ENCODE peak calls at places on chromosomes 4 and X, in eight cellular contexts. One of them, this sample, is unnamed.

GRCh38 chrX:148741441-148741840 is 241.0 kb downstream of the AFF2 start:
- DNase-seq in Peyer's patch: no peak
- DNase-seq in GM23248: no peak
- DNase-seq in HepG2: no peak
- DNase-seq in right lobe of liver: no peak
- DNase-seq in heart left ventricle: no peak
- DNase-seq in RWPE1: no peak
- DNase-seq in CD8-positive, alpha-beta T cell: no peak
- DNase-seq in this sample: no peak

GRCh38 chr4:119795986-119796578 is 167.5 kb upstream of the PDE5A start:
- DNase-seq in Peyer's patch: no peak
- DNase-seq in GM23248: no peak
- DNase-seq in HepG2: no peak
- DNase-seq in right lobe of liver: no peak
- DNase-seq in heart left ventricle: no peak
- DNase-seq in RWPE1: no peak
- DNase-seq in CD8-positive, alpha-beta T cell: no peak
- DNase-seq in this sample: no peak

GRCh38 chr4:48898733-48899431 is 7.7 kb downstream of the OCIAD2 start:
- DNase-seq in Peyer's patch: no peak
- DNase-seq in GM23248: no peak
- DNase-seq in HepG2: no peak
- DNase-seq in right lobe of liver: no peak
- DNase-seq in heart left ventricle: no peak
- DNase-seq in RWPE1: no peak
- DNase-seq in CD8-positive, alpha-beta T cell: no peak
- DNase-seq in this sample: no peak

GRCh38 chr4:150152764-150153163 is 74.5 kb downstream of the DCLK2 start:
- DNase-seq in Peyer's patch: no peak
- DNase-seq in GM23248: peak
- DNase-seq in HepG2: no peak
- DNase-seq in right lobe of liver: no peak
- DNase-seq in heart left ventricle: no peak
- DNase-seq in RWPE1: no peak
- DNase-seq in CD8-positive, alpha-beta T cell: no peak
- DNase-seq in this sample: no peak

GRCh38 chrX:28920141-28920540 is 332.9 kb downstream of the IL1RAPL1 start:
- DNase-seq in Peyer's patch: no peak
- DNase-seq in GM23248: no peak
- DNase-seq in HepG2: no peak
- DNase-seq in right lobe of liver: no peak
- DNase-seq in heart left ventricle: no peak
- DNase-seq in RWPE1: no peak
- DNase-seq in CD8-positive, alpha-beta T cell: no peak
- DNase-seq in this sample: no peak

GRCh38 chr4:90030953-90031352 is 96.2 kb upstream of the CCSER1 start:
- DNase-seq in Peyer's patch: no peak
- DNase-seq in GM23248: no peak
- DNase-seq in HepG2: no peak
- DNase-seq in right lobe of liver: no peak
- DNase-seq in heart left ventricle: no peak
- DNase-seq in RWPE1: no peak
- DNase-seq in CD8-positive, alpha-beta T cell: no peak
- DNase-seq in this sample: no peak

GRCh38 chr4:157514711-157515110 is 294.2 kb downstream of the GRIA2 start:
- DNase-seq in Peyer's patch: no peak
- DNase-seq in GM23248: no peak
- DNase-seq in HepG2: peak
- DNase-seq in right lobe of liver: no peak
- DNase-seq in heart left ventricle: no peak
- DNase-seq in RWPE1: no peak
- DNase-seq in CD8-positive, alpha-beta T cell: no peak
- DNase-seq in this sample: no peak

GRCh38 chr4:163680390-163681098 is 186.1 kb downstream of the TMA16 start:
- DNase-seq in Peyer's patch: no peak
- DNase-seq in GM23248: no peak
- DNase-seq in HepG2: no peak
- DNase-seq in right lobe of liver: no peak
- DNase-seq in heart left ventricle: no peak
- DNase-seq in RWPE1: no peak
- DNase-seq in CD8-positive, alpha-beta T cell: no peak
- DNase-seq in this sample: no peak

GRCh38 chrX:115054876-115055275 is 37.5 kb upstream of the IL13RA2 start:
- DNase-seq in Peyer's patch: no peak
- DNase-seq in GM23248: no peak
- DNase-seq in HepG2: no peak
- DNase-seq in right lobe of liver: no peak
- DNase-seq in heart left ventricle: no peak
- DNase-seq in RWPE1: no peak
- DNase-seq in CD8-positive, alpha-beta T cell: no peak
- DNase-seq in this sample: no peak

GRCh38 chrX:105564536-105564935 is 257.8 kb upstream of the NRK start:
- DNase-seq in Peyer's patch: no peak
- DNase-seq in GM23248: no peak
- DNase-seq in HepG2: no peak
- DNase-seq in right lobe of liver: no peak
- DNase-seq in heart left ventricle: no peak
- DNase-seq in RWPE1: peak
- DNase-seq in CD8-positive, alpha-beta T cell: no peak
- DNase-seq in this sample: no peak

GRCh38 chrX:48468693-48469691 is 1.1 kb downstream of the SLC38A5 start:
- DNase-seq in Peyer's patch: peak
- DNase-seq in GM23248: no peak
- DNase-seq in HepG2: no peak
- DNase-seq in right lobe of liver: peak
- DNase-seq in heart left ventricle: no peak
- DNase-seq in RWPE1: no peak
- DNase-seq in CD8-positive, alpha-beta T cell: peak
- DNase-seq in this sample: no peak

GRCh38 chrX:26952213-26952612 is 510.9 kb downstream of the PPP4R3C start:
- DNase-seq in Peyer's patch: no peak
- DNase-seq in GM23248: peak
- DNase-seq in HepG2: no peak
- DNase-seq in right lobe of liver: no peak
- DNase-seq in heart left ventricle: no peak
- DNase-seq in RWPE1: no peak
- DNase-seq in CD8-positive, alpha-beta T cell: no peak
- DNase-seq in this sample: no peak

DNA sequence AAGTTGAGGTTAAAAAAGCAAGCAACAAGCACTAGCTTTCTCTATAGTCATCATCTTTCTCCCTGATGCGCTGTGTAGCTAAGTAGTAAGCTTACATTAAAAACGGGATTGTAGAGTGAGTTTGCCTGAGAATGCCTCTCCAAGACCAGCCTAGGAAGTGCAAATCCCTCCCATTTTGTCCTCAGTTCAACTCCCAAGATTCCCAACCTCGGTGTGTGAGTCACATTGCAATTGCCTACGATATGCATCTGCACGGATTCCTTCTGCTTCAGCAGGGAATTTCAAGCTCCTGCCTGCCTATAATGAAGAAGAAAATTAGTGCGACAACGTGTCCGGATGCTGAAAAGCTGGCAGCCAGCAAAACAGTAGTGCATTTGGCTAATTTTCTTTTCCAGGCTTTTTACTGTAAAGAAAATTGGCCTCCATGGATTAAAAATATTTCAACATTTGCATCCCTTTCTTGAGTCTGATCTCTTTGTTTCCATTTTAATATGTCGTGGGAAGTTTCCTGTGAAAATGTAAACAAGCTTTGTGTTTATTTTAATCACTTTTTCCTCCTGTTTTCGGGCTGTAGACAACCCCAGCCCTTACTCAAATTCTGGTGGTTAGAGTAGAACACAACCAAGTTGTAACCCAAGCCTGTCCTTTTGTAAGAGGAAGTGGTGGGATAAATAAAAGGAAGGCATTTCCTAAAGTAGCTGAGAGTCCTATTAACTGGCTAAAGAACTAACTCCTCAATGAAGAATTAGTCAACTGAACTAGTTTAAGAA is 58.4 kb upstream of the TET2 start:
- DNase-seq in Peyer's patch: no peak
- DNase-seq in GM23248: peak
- DNase-seq in HepG2: no peak
- DNase-seq in right lobe of liver: no peak
- DNase-seq in heart left ventricle: peak
- DNase-seq in RWPE1: peak
- DNase-seq in CD8-positive, alpha-beta T cell: no peak
- DNase-seq in this sample: no peak
- H3K27ac ChIP-seq in Peyer's patch: no peak
- H3K27ac ChIP-seq in GM23248: peak
- H3K27ac ChIP-seq in HepG2: no peak
- H3K27ac ChIP-seq in right lobe of liver: no peak
- H3K27ac ChIP-seq in heart left ventricle: no peak
- H3K27ac ChIP-seq in RWPE1: peak
- H3K27ac ChIP-seq in CD8-positive, alpha-beta T cell: no peak
- H3K27ac ChIP-seq in this sample: no peak

GRCh38 chr4:94448815-94449375 is 2.8 kb upstream of the PDLIM5 start:
- DNase-seq in Peyer's patch: no peak
- DNase-seq in GM23248: no peak
- DNase-seq in HepG2: no peak
- DNase-seq in right lobe of liver: no peak
- DNase-seq in heart left ventricle: no peak
- DNase-seq in RWPE1: no peak
- DNase-seq in CD8-positive, alpha-beta T cell: no peak
- DNase-seq in this sample: no peak

GRCh38 chr4:94444771-94445170 is 7.0 kb upstream of the PDLIM5 start:
- DNase-seq in Peyer's patch: no peak
- DNase-seq in GM23248: peak
- DNase-seq in HepG2: no peak
- DNase-seq in right lobe of liver: no peak
- DNase-seq in heart left ventricle: no peak
- DNase-seq in RWPE1: no peak
- DNase-seq in CD8-positive, alpha-beta T cell: no peak
- DNase-seq in this sample: no peak

GRCh38 chr4:94447754-94448411 is 3.9 kb upstream of the PDLIM5 start:
- DNase-seq in Peyer's patch: no peak
- DNase-seq in GM23248: peak
- DNase-seq in HepG2: no peak
- DNase-seq in right lobe of liver: no peak
- DNase-seq in heart left ventricle: no peak
- DNase-seq in RWPE1: no peak
- DNase-seq in CD8-positive, alpha-beta T cell: no peak
- DNase-seq in this sample: no peak

GRCh38 chr4:94442251-94442650 is 9.5 kb upstream of the PDLIM5 start:
- DNase-seq in Peyer's patch: no peak
- DNase-seq in GM23248: no peak
- DNase-seq in HepG2: no peak
- DNase-seq in right lobe of liver: no peak
- DNase-seq in heart left ventricle: no peak
- DNase-seq in RWPE1: no peak
- DNase-seq in CD8-positive, alpha-beta T cell: no peak
- DNase-seq in this sample: no peak

DNA sequence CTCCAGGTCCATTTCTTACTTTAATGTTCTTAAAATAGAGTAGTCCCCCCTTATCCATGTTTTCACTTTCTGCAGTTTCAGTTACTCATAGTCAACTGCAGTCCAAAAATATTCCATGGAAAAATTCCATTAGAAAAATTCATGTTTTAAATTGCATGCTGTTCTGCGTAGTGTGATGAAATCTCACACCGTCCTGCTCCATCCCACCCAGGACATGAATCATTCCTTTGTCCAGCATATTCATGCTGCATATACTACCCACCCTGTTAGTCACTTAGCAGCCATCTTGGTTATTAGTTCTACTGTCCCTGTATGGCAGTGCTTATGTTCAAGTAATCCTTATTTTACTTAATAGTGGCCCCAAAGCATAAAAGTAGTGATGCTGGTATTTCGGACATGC is 5.4 kb upstream of the PDLIM5 start:
- DNase-seq in Peyer's patch: no peak
- DNase-seq in GM23248: peak
- DNase-seq in HepG2: no peak
- DNase-seq in right lobe of liver: no peak
- DNase-seq in heart left ventricle: no peak
- DNase-seq in RWPE1: peak
- DNase-seq in CD8-positive, alpha-beta T cell: no peak
- DNase-seq in this sample: no peak
- H3K27ac ChIP-seq in Peyer's patch: no peak
- H3K27ac ChIP-seq in GM23248: peak
- H3K27ac ChIP-seq in HepG2: no peak
- H3K27ac ChIP-seq in right lobe of liver: no peak
- H3K27ac ChIP-seq in heart left ventricle: no peak
- H3K27ac ChIP-seq in RWPE1: no peak
- H3K27ac ChIP-seq in CD8-positive, alpha-beta T cell: no peak
- H3K27ac ChIP-seq in this sample: no peak

GRCh38 chr4:153159016-153159415 is 45.2 kb upstream of the TRIM2 start:
- DNase-seq in Peyer's patch: no peak
- DNase-seq in GM23248: peak
- DNase-seq in HepG2: no peak
- DNase-seq in right lobe of liver: no peak
- DNase-seq in heart left ventricle: no peak
- DNase-seq in RWPE1: no peak
- DNase-seq in CD8-positive, alpha-beta T cell: no peak
- DNase-seq in this sample: no peak

GRCh38 chr4:153159728-153160221 is 44.5 kb upstream of the TRIM2 start:
- DNase-seq in Peyer's patch: no peak
- DNase-seq in GM23248: peak
- DNase-seq in HepG2: no peak
- DNase-seq in right lobe of liver: no peak
- DNase-seq in heart left ventricle: no peak
- DNase-seq in RWPE1: peak
- DNase-seq in CD8-positive, alpha-beta T cell: no peak
- DNase-seq in this sample: no peak

GRCh38 chr4:153160856-153161598 is 43.2 kb upstream of the TRIM2 start:
- DNase-seq in Peyer's patch: no peak
- DNase-seq in GM23248: no peak
- DNase-seq in HepG2: no peak
- DNase-seq in right lobe of liver: no peak
- DNase-seq in heart left ventricle: no peak
- DNase-seq in RWPE1: no peak
- DNase-seq in CD8-positive, alpha-beta T cell: no peak
- DNase-seq in this sample: no peak

GRCh38 chr4:153156263-153156662 is 48.0 kb upstream of the TRIM2 start:
- DNase-seq in Peyer's patch: no peak
- DNase-seq in GM23248: peak
- DNase-seq in HepG2: no peak
- DNase-seq in right lobe of liver: no peak
- DNase-seq in heart left ventricle: no peak
- DNase-seq in RWPE1: no peak
- DNase-seq in CD8-positive, alpha-beta T cell: no peak
- DNase-seq in this sample: no peak

GRCh38 chr4:153161599-153161971 is 42.7 kb upstream of the TRIM2 start:
- DNase-seq in Peyer's patch: no peak
- DNase-seq in GM23248: peak
- DNase-seq in HepG2: no peak
- DNase-seq in right lobe of liver: no peak
- DNase-seq in heart left ventricle: no peak
- DNase-seq in RWPE1: no peak
- DNase-seq in CD8-positive, alpha-beta T cell: no peak
- DNase-seq in this sample: no peak
- H3K27ac ChIP-seq in Peyer's patch: no peak
- H3K27ac ChIP-seq in GM23248: no peak
- H3K27ac ChIP-seq in HepG2: no peak
- H3K27ac ChIP-seq in right lobe of liver: no peak
- H3K27ac ChIP-seq in heart left ventricle: no peak
- H3K27ac ChIP-seq in RWPE1: no peak
- H3K27ac ChIP-seq in CD8-positive, alpha-beta T cell: no peak
- H3K27ac ChIP-seq in this sample: peak

DNA sequence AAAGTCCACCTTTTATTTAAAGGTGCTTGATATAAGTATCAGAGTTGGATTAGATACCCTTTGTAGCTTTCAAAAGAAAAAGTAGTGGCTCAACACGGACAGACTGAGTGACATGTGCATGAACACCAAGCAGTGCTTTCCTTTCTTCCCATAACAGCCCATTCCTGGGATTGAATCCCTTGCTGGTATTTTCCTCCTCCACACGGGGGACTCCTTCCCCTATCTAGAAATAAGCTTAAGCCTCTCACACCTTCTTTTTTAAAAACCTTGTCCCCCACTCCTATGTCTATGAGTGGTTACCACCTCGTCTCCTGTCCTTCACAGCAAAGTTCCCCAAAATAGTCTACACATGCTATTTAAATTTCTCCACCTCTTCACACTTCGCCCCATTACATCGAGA is 5.1 kb downstream of the AP1S2 start:
- DNase-seq in Peyer's patch: no peak
- DNase-seq in GM23248: peak
- DNase-seq in HepG2: no peak
- DNase-seq in right lobe of liver: no peak
- DNase-seq in heart left ventricle: no peak
- DNase-seq in RWPE1: no peak
- DNase-seq in CD8-positive, alpha-beta T cell: no peak
- DNase-seq in this sample: no peak
- H3K27ac ChIP-seq in Peyer's patch: no peak
- H3K27ac ChIP-seq in GM23248: no peak
- H3K27ac ChIP-seq in HepG2: no peak
- H3K27ac ChIP-seq in right lobe of liver: no peak
- H3K27ac ChIP-seq in heart left ventricle: no peak
- H3K27ac ChIP-seq in RWPE1: no peak
- H3K27ac ChIP-seq in CD8-positive, alpha-beta T cell: no peak
- H3K27ac ChIP-seq in this sample: no peak

This sample was measured in caudate nucleus.